ENCODE peak calls at places on chromosome 1, in ten cellular contexts. One of them, this sample, is unnamed.

GRCh38 chr1:91827094-91828006 is 58.6 kb downstream of the TGFBR3 start:
- DNase-seq in Panc1: no peak
- DNase-seq in RWPE1: peak; percentile 42
- DNase-seq in mesothelial cell of epicardium: no peak
- DNase-seq in adrenal gland: no peak
- DNase-seq in choroid plexus epithelial cell: no peak
- DNase-seq in progenitor cell of endocrine pancreas: no peak
- DNase-seq in chondrocyte: no peak
- DNase-seq in breast epithelium: no peak
- DNase-seq in heart left ventricle: peak; percentile 86
- DNase-seq in this sample: no peak

GRCh38 chr1:22323141-22323845 is 128.4 kb upstream of the ZBTB40 start:
- DNase-seq in Panc1: no peak
- DNase-seq in RWPE1: no peak
- DNase-seq in mesothelial cell of epicardium: no peak
- DNase-seq in adrenal gland: no peak
- DNase-seq in choroid plexus epithelial cell: no peak
- DNase-seq in progenitor cell of endocrine pancreas: no peak
- DNase-seq in chondrocyte: no peak
- DNase-seq in breast epithelium: peak; percentile 48
- DNase-seq in heart left ventricle: no peak
- DNase-seq in this sample: no peak

GRCh38 chr1:196650403-196650802 is 1.4 kb upstream of the CFH start:
- DNase-seq in Panc1: no peak
- DNase-seq in RWPE1: no peak
- DNase-seq in mesothelial cell of epicardium: no peak
- DNase-seq in adrenal gland: no peak
- DNase-seq in choroid plexus epithelial cell: no peak
- DNase-seq in progenitor cell of endocrine pancreas: no peak
- DNase-seq in chondrocyte: no peak
- DNase-seq in breast epithelium: no peak
- DNase-seq in heart left ventricle: no peak
- DNase-seq in this sample: no peak

GRCh38 chr1:7303554-7304347 is 467.3 kb upstream of the VAMP3 start:
- DNase-seq in Panc1: no peak
- DNase-seq in RWPE1: no peak
- DNase-seq in mesothelial cell of epicardium: no peak
- DNase-seq in adrenal gland: no peak
- DNase-seq in choroid plexus epithelial cell: no peak
- DNase-seq in progenitor cell of endocrine pancreas: no peak
- DNase-seq in chondrocyte: no peak
- DNase-seq in breast epithelium: no peak
- DNase-seq in heart left ventricle: no peak
- DNase-seq in this sample: peak; percentile 23

GRCh38 chr1:34478460-34479076 is 276.3 kb upstream of the GJB5 start:
- DNase-seq in Panc1: no peak
- DNase-seq in RWPE1: no peak
- DNase-seq in mesothelial cell of epicardium: no peak
- DNase-seq in adrenal gland: no peak
- DNase-seq in choroid plexus epithelial cell: no peak
- DNase-seq in progenitor cell of endocrine pancreas: no peak
- DNase-seq in chondrocyte: no peak
- DNase-seq in breast epithelium: no peak
- DNase-seq in heart left ventricle: no peak
- DNase-seq in this sample: no peak

GRCh38 chr1:59638172-59638800 is 176.5 kb upstream of the HOOK1 start:
- DNase-seq in Panc1: no peak
- DNase-seq in RWPE1: no peak
- DNase-seq in mesothelial cell of epicardium: no peak
- DNase-seq in adrenal gland: no peak
- DNase-seq in choroid plexus epithelial cell: peak; percentile 85
- DNase-seq in progenitor cell of endocrine pancreas: no peak
- DNase-seq in chondrocyte: no peak
- DNase-seq in breast epithelium: no peak
- DNase-seq in heart left ventricle: peak; percentile 17
- DNase-seq in this sample: no peak

GRCh38 chr1:27603320-27603961 is 503 bp downstream of the AHDC1 start:
- DNase-seq in Panc1: no peak
- DNase-seq in RWPE1: peak; percentile 38
- DNase-seq in mesothelial cell of epicardium: no peak
- DNase-seq in adrenal gland: no peak
- DNase-seq in choroid plexus epithelial cell: no peak
- DNase-seq in progenitor cell of endocrine pancreas: no peak
- DNase-seq in chondrocyte: no peak
- DNase-seq in breast epithelium: no peak
- DNase-seq in heart left ventricle: peak; percentile 61
- DNase-seq in this sample: peak; percentile 26

GRCh38 chr1:65277605-65278343 is 31.6 kb upstream of the DNAJC6 start:
- DNase-seq in Panc1: no peak
- DNase-seq in RWPE1: no peak
- DNase-seq in mesothelial cell of epicardium: no peak
- DNase-seq in adrenal gland: no peak
- DNase-seq in choroid plexus epithelial cell: no peak
- DNase-seq in progenitor cell of endocrine pancreas: no peak
- DNase-seq in chondrocyte: no peak
- DNase-seq in breast epithelium: no peak
- DNase-seq in heart left ventricle: no peak
- DNase-seq in this sample: no peak

GRCh38 chr1:245874942-245875580 is 632.0 kb downstream of the SMYD3 start:
- DNase-seq in Panc1: no peak
- DNase-seq in RWPE1: peak; percentile 12
- DNase-seq in mesothelial cell of epicardium: peak; percentile 87
- DNase-seq in adrenal gland: peak; percentile 89
- DNase-seq in choroid plexus epithelial cell: peak; percentile 100
- DNase-seq in progenitor cell of endocrine pancreas: no peak
- DNase-seq in chondrocyte: no peak
- DNase-seq in breast epithelium: no peak
- DNase-seq in heart left ventricle: peak; percentile 93
- DNase-seq in this sample: peak; percentile 90

GRCh38 chr1:228032041-228032440 is 25.2 kb downstream of the WNT3A start:
- DNase-seq in Panc1: no peak
- DNase-seq in RWPE1: no peak
- DNase-seq in mesothelial cell of epicardium: no peak
- DNase-seq in adrenal gland: no peak
- DNase-seq in choroid plexus epithelial cell: no peak
- DNase-seq in progenitor cell of endocrine pancreas: no peak
- DNase-seq in chondrocyte: peak; percentile 57
- DNase-seq in breast epithelium: peak; percentile 14
- DNase-seq in heart left ventricle: no peak
- DNase-seq in this sample: no peak

GRCh38 chr1:237043846-237044636 is 2.1 kb downstream of the RYR2 start:
- DNase-seq in Panc1: no peak
- DNase-seq in RWPE1: no peak
- DNase-seq in mesothelial cell of epicardium: no peak
- DNase-seq in adrenal gland: no peak
- DNase-seq in choroid plexus epithelial cell: no peak
- DNase-seq in progenitor cell of endocrine pancreas: no peak
- DNase-seq in chondrocyte: no peak
- DNase-seq in breast epithelium: no peak
- DNase-seq in heart left ventricle: peak; percentile 85
- DNase-seq in this sample: no peak

GRCh38 chr1:74689800-74690696 is 16.5 kb upstream of the ERICH3 start:
- DNase-seq in Panc1: peak; percentile 46
- DNase-seq in RWPE1: peak; percentile 20
- DNase-seq in mesothelial cell of epicardium: peak; percentile 57
- DNase-seq in adrenal gland: peak; percentile 45
- DNase-seq in choroid plexus epithelial cell: peak; percentile 76
- DNase-seq in progenitor cell of endocrine pancreas: peak; percentile 28
- DNase-seq in chondrocyte: no peak
- DNase-seq in breast epithelium: no peak
- DNase-seq in heart left ventricle: no peak
- DNase-seq in this sample: peak; percentile 72

GRCh38 chr1:236156512-236157208 is 14.3 kb downstream of the GPR137B start:
- DNase-seq in Panc1: no peak
- DNase-seq in RWPE1: no peak
- DNase-seq in mesothelial cell of epicardium: no peak
- DNase-seq in adrenal gland: peak; percentile 37
- DNase-seq in choroid plexus epithelial cell: no peak
- DNase-seq in progenitor cell of endocrine pancreas: no peak
- DNase-seq in chondrocyte: peak; percentile 79
- DNase-seq in breast epithelium: no peak
- DNase-seq in heart left ventricle: peak; percentile 41
- DNase-seq in this sample: no peak

GRCh38 chr1:156160744-156161181 is 7.4 kb downstream of the SEMA4A start:
- DNase-seq in Panc1: no peak
- DNase-seq in RWPE1: no peak
- DNase-seq in mesothelial cell of epicardium: peak; percentile 71
- DNase-seq in adrenal gland: peak; percentile 86
- DNase-seq in choroid plexus epithelial cell: peak; percentile 80
- DNase-seq in progenitor cell of endocrine pancreas: peak; percentile 51
- DNase-seq in chondrocyte: no peak
- DNase-seq in breast epithelium: peak; percentile 67
- DNase-seq in heart left ventricle: peak; percentile 94
- DNase-seq in this sample: no peak

GRCh38 chr1:15158506-15159165 is 5.1 kb downstream of the TMEM51 start:
- DNase-seq in Panc1: no peak
- DNase-seq in RWPE1: peak; percentile 74
- DNase-seq in mesothelial cell of epicardium: no peak
- DNase-seq in adrenal gland: peak; percentile 79
- DNase-seq in choroid plexus epithelial cell: peak; percentile 90
- DNase-seq in progenitor cell of endocrine pancreas: no peak
- DNase-seq in chondrocyte: no peak
- DNase-seq in breast epithelium: no peak
- DNase-seq in heart left ventricle: no peak
- DNase-seq in this sample: peak; percentile 80

GRCh38 chr1:88802950-88803349 is 88.4 kb downstream of the GTF2B start:
- DNase-seq in Panc1: no peak
- DNase-seq in RWPE1: peak; percentile 41
- DNase-seq in mesothelial cell of epicardium: no peak
- DNase-seq in adrenal gland: no peak
- DNase-seq in choroid plexus epithelial cell: peak; percentile 68
- DNase-seq in progenitor cell of endocrine pancreas: no peak
- DNase-seq in chondrocyte: no peak
- DNase-seq in breast epithelium: no peak
- DNase-seq in heart left ventricle: no peak
- DNase-seq in this sample: peak; percentile 14

DNA sequence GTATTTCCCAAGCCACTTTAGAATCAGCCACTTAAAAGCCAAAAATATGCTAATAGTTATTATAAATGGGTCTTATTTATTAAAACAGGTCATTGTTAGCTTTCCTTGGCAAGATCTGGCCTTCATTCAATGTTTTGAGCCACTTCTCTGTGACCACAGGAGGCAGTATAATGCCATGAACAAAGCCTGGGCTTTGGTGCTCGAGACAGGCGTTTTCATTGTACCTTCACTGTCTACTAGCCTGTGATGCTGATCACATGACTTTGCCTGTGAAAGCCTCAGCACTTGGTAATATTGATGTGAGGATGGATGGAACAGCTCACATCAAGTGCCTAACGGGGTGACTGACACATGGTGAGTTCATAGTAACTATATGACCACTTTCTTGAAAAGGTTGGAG is 217.0 kb downstream of the RWDD3 start:
- DNase-seq in Panc1: no peak
- DNase-seq in RWPE1: no peak
- DNase-seq in mesothelial cell of epicardium: no peak
- DNase-seq in adrenal gland: no peak
- DNase-seq in choroid plexus epithelial cell: no peak
- DNase-seq in progenitor cell of endocrine pancreas: no peak
- DNase-seq in chondrocyte: no peak
- DNase-seq in breast epithelium: no peak
- DNase-seq in heart left ventricle: no peak
- DNase-seq in this sample: peak; percentile 43
- TF ChIP-seq CTCF in Panc1: peak; percentile 9
- TF ChIP-seq CTCF in RWPE1: no peak
- TF ChIP-seq CTCF in mesothelial cell of epicardium: no peak
- TF ChIP-seq CTCF in adrenal gland: no peak
- TF ChIP-seq CTCF in choroid plexus epithelial cell: no peak
- TF ChIP-seq CTCF in progenitor cell of endocrine pancreas: peak; percentile 24
- TF ChIP-seq CTCF in chondrocyte: no peak
- TF ChIP-seq CTCF in breast epithelium: no peak
- TF ChIP-seq CTCF in heart left ventricle: no peak
- TF ChIP-seq CTCF in this sample: no peak

GRCh38 chr1:13992489-13993285 is 292.7 kb downstream of the PRDM2 start:
- DNase-seq in Panc1: no peak
- DNase-seq in RWPE1: no peak
- DNase-seq in mesothelial cell of epicardium: no peak
- DNase-seq in adrenal gland: no peak
- DNase-seq in choroid plexus epithelial cell: peak; percentile 38
- DNase-seq in progenitor cell of endocrine pancreas: no peak
- DNase-seq in chondrocyte: no peak
- DNase-seq in breast epithelium: no peak
- DNase-seq in heart left ventricle: no peak
- DNase-seq in this sample: no peak
- TF ChIP-seq CTCF in Panc1: no peak
- TF ChIP-seq CTCF in RWPE1: no peak
- TF ChIP-seq CTCF in mesothelial cell of epicardium: no peak
- TF ChIP-seq CTCF in adrenal gland: no peak
- TF ChIP-seq CTCF in choroid plexus epithelial cell: no peak
- TF ChIP-seq CTCF in progenitor cell of endocrine pancreas: no peak
- TF ChIP-seq CTCF in chondrocyte: no peak
- TF ChIP-seq CTCF in breast epithelium: no peak
- TF ChIP-seq CTCF in heart left ventricle: no peak
- TF ChIP-seq CTCF in this sample: no peak

DNA sequence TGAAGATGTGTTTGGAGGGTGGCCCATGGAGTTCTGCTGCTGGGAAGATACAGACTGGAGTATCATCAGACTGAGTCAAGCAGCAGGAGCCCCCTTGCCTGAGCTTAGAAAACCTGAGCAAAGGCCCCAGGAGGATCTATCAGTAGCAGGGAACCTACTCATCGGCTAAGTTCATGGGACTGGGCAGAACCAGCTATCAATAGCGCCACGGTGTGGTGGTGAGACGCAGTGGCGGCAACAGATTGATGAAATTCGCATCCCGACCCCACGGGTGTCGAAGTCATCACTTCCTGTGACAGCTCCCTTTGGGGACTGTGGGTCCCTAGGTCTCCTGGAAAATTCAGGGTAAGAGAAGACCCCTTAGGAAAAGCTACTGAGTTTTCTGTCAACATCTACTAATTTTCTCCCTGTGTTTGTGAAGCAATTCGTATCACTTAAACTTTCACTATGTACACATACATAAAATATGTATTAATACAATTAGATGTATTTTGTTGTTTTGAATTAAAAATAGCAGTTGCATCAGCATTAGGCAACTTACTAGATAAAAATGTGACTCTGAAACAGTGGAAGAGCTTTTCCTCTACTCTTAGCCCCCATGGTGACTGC is 7.1 kb upstream of the CACNA1S start:
- DNase-seq in Panc1: no peak
- DNase-seq in RWPE1: peak; percentile 45
- DNase-seq in mesothelial cell of epicardium: peak; percentile 48
- DNase-seq in adrenal gland: no peak
- DNase-seq in choroid plexus epithelial cell: peak; percentile 68
- DNase-seq in progenitor cell of endocrine pancreas: peak; percentile 24
- DNase-seq in chondrocyte: no peak
- DNase-seq in breast epithelium: no peak
- DNase-seq in heart left ventricle: no peak
- DNase-seq in this sample: no peak
- TF ChIP-seq CTCF in Panc1: peak; percentile 87
- TF ChIP-seq CTCF in RWPE1: peak; percentile 44
- TF ChIP-seq CTCF in mesothelial cell of epicardium: peak; percentile 50
- TF ChIP-seq CTCF in adrenal gland: peak; percentile 29
- TF ChIP-seq CTCF in choroid plexus epithelial cell: peak; percentile 85
- TF ChIP-seq CTCF in progenitor cell of endocrine pancreas: peak; percentile 73
- TF ChIP-seq CTCF in chondrocyte: peak; percentile 81
- TF ChIP-seq CTCF in breast epithelium: no peak
- TF ChIP-seq CTCF in heart left ventricle: peak; percentile 55
- TF ChIP-seq CTCF in this sample: no peak

DNA sequence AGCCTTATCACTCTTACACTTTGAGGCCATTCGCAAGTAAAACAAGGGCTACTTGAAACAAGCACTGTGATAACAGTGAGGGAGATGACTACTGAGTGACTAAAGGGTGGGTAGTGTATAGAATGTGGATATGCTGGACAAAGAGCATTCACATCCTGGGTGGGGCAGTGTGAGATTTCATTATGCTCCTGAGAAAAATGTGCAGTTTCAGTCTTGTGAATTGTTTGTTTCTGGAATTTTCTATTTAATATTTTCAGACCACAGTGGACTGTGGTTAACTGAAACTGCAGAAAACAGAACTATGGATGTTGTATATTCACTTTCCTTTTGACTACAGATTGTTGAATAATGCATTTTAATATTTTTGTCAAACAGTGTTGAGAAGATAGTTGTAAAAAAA is 25.1 kb upstream of the B3GALT2 start:
- DNase-seq in Panc1: no peak
- DNase-seq in RWPE1: peak; percentile 90
- DNase-seq in mesothelial cell of epicardium: no peak
- DNase-seq in adrenal gland: no peak
- DNase-seq in choroid plexus epithelial cell: peak; percentile 85
- DNase-seq in progenitor cell of endocrine pancreas: no peak
- DNase-seq in chondrocyte: no peak
- DNase-seq in breast epithelium: no peak
- DNase-seq in heart left ventricle: no peak
- DNase-seq in this sample: peak; percentile 68
- TF ChIP-seq CTCF in Panc1: no peak
- TF ChIP-seq CTCF in RWPE1: no peak
- TF ChIP-seq CTCF in mesothelial cell of epicardium: no peak
- TF ChIP-seq CTCF in adrenal gland: no peak
- TF ChIP-seq CTCF in choroid plexus epithelial cell: no peak
- TF ChIP-seq CTCF in progenitor cell of endocrine pancreas: no peak
- TF ChIP-seq CTCF in chondrocyte: peak; percentile 42
- TF ChIP-seq CTCF in breast epithelium: no peak
- TF ChIP-seq CTCF in heart left ventricle: no peak
- TF ChIP-seq CTCF in this sample: no peak